ENCODE peak calls at places on chromosomes 1 and 21, in five cellular contexts. One of them, this sample, is unnamed.

GRCh38 chr21:39641827-39642450 is 29.2 kb downstream of the B3GALT5 start:
- DNase-seq in spleen: no peak
- DNase-seq in esophagus squamous epithelium: no peak
- DNase-seq in uterus: no peak
- DNase-seq in right lobe of liver: no peak
- DNase-seq in this sample: no peak

GRCh38 chr1:56577859-56578663 is 1.3 kb downstream of the PLPP3 start:
- DNase-seq in spleen: peak; percentile 87
- DNase-seq in esophagus squamous epithelium: peak; percentile 12
- DNase-seq in uterus: peak; percentile 50
- DNase-seq in right lobe of liver: peak; percentile 74
- DNase-seq in this sample: peak; percentile 50

GRCh38 chr1:82934069-82934468 is 1064.9 kb downstream of the TTLL7 start:
- DNase-seq in spleen: no peak
- DNase-seq in esophagus squamous epithelium: no peak
- DNase-seq in uterus: no peak
- DNase-seq in right lobe of liver: no peak
- DNase-seq in this sample: no peak

GRCh38 chr21:29382029-29382654 is 83.4 kb downstream of the BACH1 start:
- DNase-seq in spleen: no peak
- DNase-seq in esophagus squamous epithelium: no peak
- DNase-seq in uterus: no peak
- DNase-seq in right lobe of liver: no peak
- DNase-seq in this sample: no peak

GRCh38 chr1:228150458-228151169 is 884 bp downstream of the GJC2 start:
- DNase-seq in spleen: no peak
- DNase-seq in esophagus squamous epithelium: no peak
- DNase-seq in uterus: peak; percentile 92
- DNase-seq in right lobe of liver: no peak
- DNase-seq in this sample: peak; percentile 68

GRCh38 chr21:46153259-46154154 is 1.9 kb downstream of the FTCD start:
- DNase-seq in spleen: peak; percentile 75
- DNase-seq in esophagus squamous epithelium: no peak
- DNase-seq in uterus: peak; percentile 51
- DNase-seq in right lobe of liver: peak; percentile 91
- DNase-seq in this sample: peak; percentile 35

GRCh38 chr1:214022229-214022791 is 34.5 kb downstream of the PROX1 start:
- DNase-seq in spleen: no peak
- DNase-seq in esophagus squamous epithelium: no peak
- DNase-seq in uterus: no peak
- DNase-seq in right lobe of liver: no peak
- DNase-seq in this sample: no peak

GRCh38 chr1:105172803-105173202 is 1423.1 kb downstream of the AMY1C start:
- DNase-seq in spleen: no peak
- DNase-seq in esophagus squamous epithelium: no peak
- DNase-seq in uterus: no peak
- DNase-seq in right lobe of liver: no peak
- DNase-seq in this sample: no peak

GRCh38 chr1:36609241-36610027 is 126.7 kb upstream of the CSF3R start:
- DNase-seq in spleen: no peak
- DNase-seq in esophagus squamous epithelium: no peak
- DNase-seq in uterus: no peak
- DNase-seq in right lobe of liver: no peak
- DNase-seq in this sample: no peak

GRCh38 chr1:231220801-231221200 is 20.2 kb upstream of the GNPAT start:
- DNase-seq in spleen: peak; percentile 45
- DNase-seq in esophagus squamous epithelium: no peak
- DNase-seq in uterus: no peak
- DNase-seq in right lobe of liver: no peak
- DNase-seq in this sample: no peak

GRCh38 chr1:228423399-228424053 is 6.9 kb upstream of the TRIM17 start:
- DNase-seq in spleen: peak; percentile 15
- DNase-seq in esophagus squamous epithelium: no peak
- DNase-seq in uterus: no peak
- DNase-seq in right lobe of liver: peak; percentile 76
- DNase-seq in this sample: no peak

GRCh38 chr1:59146651-59147358 is 150.1 kb upstream of the FGGY start:
- DNase-seq in spleen: peak; percentile 90
- DNase-seq in esophagus squamous epithelium: no peak
- DNase-seq in uterus: peak; percentile 43
- DNase-seq in right lobe of liver: peak; percentile 69
- DNase-seq in this sample: peak; percentile 72

GRCh38 chr1:169312084-169312954 is 55.3 kb downstream of the NME7 start:
- DNase-seq in spleen: no peak
- DNase-seq in esophagus squamous epithelium: no peak
- DNase-seq in uterus: no peak
- DNase-seq in right lobe of liver: no peak
- DNase-seq in this sample: no peak

GRCh38 chr21:26652891-26653290 is 79.8 kb upstream of the CYYR1 start:
- DNase-seq in spleen: no peak
- DNase-seq in esophagus squamous epithelium: no peak
- DNase-seq in uterus: no peak
- DNase-seq in right lobe of liver: no peak
- DNase-seq in this sample: no peak

GRCh38 chr21:45982758-45983731 is 1.5 kb downstream of the COL6A1 start:
- DNase-seq in spleen: peak; percentile 75
- DNase-seq in esophagus squamous epithelium: no peak
- DNase-seq in uterus: peak; percentile 40
- DNase-seq in right lobe of liver: peak; percentile 55
- DNase-seq in this sample: peak; percentile 32

GRCh38 chr1:231193710-231194340 is 32.0 kb downstream of the TRIM67 start:
- DNase-seq in spleen: peak; percentile 40
- DNase-seq in esophagus squamous epithelium: no peak
- DNase-seq in uterus: no peak
- DNase-seq in right lobe of liver: no peak
- DNase-seq in this sample: no peak

GRCh38 chr1:172931340-172931739 is 119.4 kb downstream of the TNFSF18 start:
- DNase-seq in spleen: no peak
- DNase-seq in esophagus squamous epithelium: no peak
- DNase-seq in uterus: no peak
- DNase-seq in right lobe of liver: no peak
- DNase-seq in this sample: no peak

GRCh38 chr1:165056914-165057313 is 299.6 kb downstream of the LMX1A start:
- DNase-seq in spleen: no peak
- DNase-seq in esophagus squamous epithelium: no peak
- DNase-seq in uterus: no peak
- DNase-seq in right lobe of liver: no peak
- DNase-seq in this sample: no peak

GRCh38 chr1:165057956-165058355 is 298.6 kb downstream of the LMX1A start:
- DNase-seq in spleen: no peak
- DNase-seq in esophagus squamous epithelium: no peak
- DNase-seq in uterus: no peak
- DNase-seq in right lobe of liver: no peak
- DNase-seq in this sample: no peak

GRCh38 chr1:165060285-165060793 is 296.2 kb downstream of the LMX1A start:
- DNase-seq in spleen: no peak
- DNase-seq in esophagus squamous epithelium: no peak
- DNase-seq in uterus: no peak
- DNase-seq in right lobe of liver: no peak
- DNase-seq in this sample: no peak

GRCh38 chr1:165063181-165063955 is 293.1 kb downstream of the LMX1A start:
- DNase-seq in spleen: no peak
- DNase-seq in esophagus squamous epithelium: no peak
- DNase-seq in uterus: peak; percentile 30
- DNase-seq in right lobe of liver: no peak
- DNase-seq in this sample: no peak

DNA sequence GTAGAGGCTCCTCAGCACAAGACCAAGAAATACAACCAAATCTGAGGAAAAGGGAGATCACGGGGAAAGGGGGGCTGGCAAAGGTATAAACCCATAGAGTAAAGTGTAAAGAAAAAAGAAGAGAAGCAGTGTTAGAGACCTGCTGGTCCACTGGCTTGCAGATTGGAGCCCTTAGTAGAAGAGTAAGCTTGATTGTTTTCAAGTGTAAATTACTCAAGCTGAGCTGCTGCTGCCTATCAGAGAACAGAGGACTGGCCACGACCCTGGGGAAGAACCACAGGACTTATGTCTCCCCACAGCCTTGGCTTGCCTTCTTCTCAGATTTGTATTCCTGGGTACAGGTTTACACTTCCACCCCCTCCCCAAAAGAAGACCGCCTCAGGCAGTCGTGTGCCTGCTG is 294.2 kb downstream of the LMX1A start:
- DNase-seq in spleen: no peak
- DNase-seq in esophagus squamous epithelium: no peak
- DNase-seq in uterus: no peak
- DNase-seq in right lobe of liver: no peak
- DNase-seq in this sample: no peak
- TF ChIP-seq POLR2A in spleen: no peak
- TF ChIP-seq POLR2A in esophagus squamous epithelium: no peak
- TF ChIP-seq POLR2A in uterus: no peak
- TF ChIP-seq POLR2A in right lobe of liver: no peak
- TF ChIP-seq POLR2A in this sample: no peak

DNA sequence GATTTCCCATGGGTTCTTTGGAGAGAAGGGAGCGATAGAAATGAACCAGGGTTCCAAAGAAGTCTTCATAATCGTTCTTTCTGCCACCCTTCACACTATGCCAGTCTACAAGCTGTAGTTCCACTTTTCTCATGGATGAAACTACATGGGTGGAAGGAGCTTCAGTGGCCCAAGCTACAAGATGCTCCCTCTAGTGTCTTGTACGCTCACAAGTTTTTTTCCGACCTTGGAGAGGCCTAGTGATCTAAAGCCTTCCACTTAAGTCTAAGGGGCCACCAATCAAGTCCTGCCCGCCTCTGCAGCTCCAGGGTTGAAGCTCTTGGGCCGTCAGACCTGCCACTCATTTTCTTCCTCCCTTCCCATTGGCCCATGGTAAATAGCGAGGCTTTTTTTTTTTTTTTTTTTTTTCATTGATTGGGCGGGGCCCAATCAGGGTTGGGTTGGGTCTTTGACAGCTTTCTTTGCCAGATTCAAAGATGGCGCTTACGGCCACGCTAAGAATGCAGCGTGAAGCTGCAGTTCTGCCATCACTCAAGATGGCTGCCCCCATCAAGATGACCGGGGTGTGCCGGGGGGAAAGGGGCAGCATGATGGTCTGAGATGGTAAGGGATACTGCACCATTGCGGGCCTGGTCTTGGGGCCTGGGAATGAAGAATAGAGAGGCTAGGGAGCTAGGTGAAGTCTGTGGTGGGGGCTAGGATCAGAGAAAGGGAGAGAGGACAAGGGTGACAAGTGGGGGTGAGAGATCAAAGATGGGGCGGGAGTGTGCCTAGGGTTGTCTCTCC is at the start of gene TOMM40L:
- DNase-seq in spleen: peak; percentile 94
- DNase-seq in esophagus squamous epithelium: peak; percentile 61
- DNase-seq in uterus: peak; percentile 97
- DNase-seq in right lobe of liver: peak; percentile 90
- DNase-seq in this sample: peak; percentile 95
- TF ChIP-seq POLR2A in spleen: no peak
- TF ChIP-seq POLR2A in esophagus squamous epithelium: no peak
- TF ChIP-seq POLR2A in uterus: peak; percentile 22
- TF ChIP-seq POLR2A in right lobe of liver: peak; percentile 60
- TF ChIP-seq POLR2A in this sample: peak; percentile 24

DNA sequence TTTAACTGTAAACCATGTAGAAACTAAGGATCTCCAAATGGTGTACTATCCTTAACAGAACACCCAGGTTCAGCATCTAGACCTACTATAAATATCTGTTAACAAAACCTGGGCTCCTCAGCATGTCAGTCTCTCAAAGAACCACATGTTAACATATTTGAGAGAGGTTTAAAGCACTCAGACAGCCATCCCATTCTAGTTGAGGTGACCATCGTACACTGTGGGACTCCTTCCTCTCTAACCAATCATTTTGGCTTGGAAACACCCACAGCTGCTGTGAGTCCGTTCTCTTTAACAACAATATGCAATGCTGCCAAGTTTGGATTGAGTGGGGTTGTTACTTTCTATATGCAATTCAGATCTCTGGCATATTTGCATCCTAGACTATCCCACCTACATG is 105.8 kb downstream of the MRPL39 start:
- DNase-seq in spleen: no peak
- DNase-seq in esophagus squamous epithelium: no peak
- DNase-seq in uterus: no peak
- DNase-seq in right lobe of liver: no peak
- DNase-seq in this sample: no peak
- TF ChIP-seq POLR2A in spleen: no peak
- TF ChIP-seq POLR2A in esophagus squamous epithelium: no peak
- TF ChIP-seq POLR2A in uterus: no peak
- TF ChIP-seq POLR2A in right lobe of liver: no peak
- TF ChIP-seq POLR2A in this sample: no peak

DNA sequence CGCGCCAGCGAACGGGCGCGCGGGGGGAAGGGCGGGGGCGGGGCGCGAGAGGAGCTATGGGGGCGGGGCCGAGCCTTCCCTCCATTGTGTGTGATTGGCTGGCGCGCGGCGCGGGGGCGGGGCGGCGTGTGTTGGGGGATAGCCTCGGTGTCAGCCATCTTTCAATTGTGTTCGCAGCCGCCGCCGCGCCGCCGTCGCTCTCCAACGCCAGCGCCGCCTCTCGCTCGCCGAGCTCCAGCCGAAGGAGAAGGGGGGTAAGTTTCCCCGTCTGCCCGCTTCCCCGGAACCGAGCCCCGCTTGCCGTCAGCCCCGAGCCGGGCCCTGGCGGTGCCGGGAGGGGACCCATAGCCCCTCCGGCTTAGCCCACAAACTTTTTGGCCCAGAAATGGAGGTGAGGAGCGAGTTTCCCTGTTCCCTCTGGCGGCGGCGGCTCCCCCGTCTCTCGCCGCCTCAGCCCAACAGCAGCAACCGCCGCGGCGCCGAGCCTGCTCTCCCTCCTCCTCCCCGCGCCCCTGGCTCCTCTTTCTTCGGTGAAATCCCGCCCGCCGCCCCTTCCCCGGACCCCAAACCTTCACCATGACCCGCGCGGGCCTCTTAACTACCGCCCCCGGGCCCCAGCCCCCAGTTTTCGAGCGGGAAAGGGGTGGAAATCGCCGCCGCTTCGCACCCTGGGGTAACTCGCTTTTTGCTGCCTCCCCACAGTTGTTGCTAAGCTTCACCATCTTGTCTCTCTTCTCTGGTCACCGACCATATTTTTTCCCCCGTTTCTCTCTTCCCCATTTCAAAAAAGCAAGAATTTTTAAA is at the start of gene H3-3A:
- DNase-seq in spleen: peak; percentile 99
- DNase-seq in esophagus squamous epithelium: peak; percentile 91
- DNase-seq in uterus: peak; percentile 99
- DNase-seq in right lobe of liver: peak; percentile 98
- DNase-seq in this sample: peak; percentile 99
- TF ChIP-seq POLR2A in spleen: peak; percentile 98
- TF ChIP-seq POLR2A in esophagus squamous epithelium: peak; percentile 99
- TF ChIP-seq POLR2A in uterus: peak; percentile 99
- TF ChIP-seq POLR2A in right lobe of liver: peak; percentile 99
- TF ChIP-seq POLR2A in this sample: peak; percentile 99